ENCODE peak calls at places on chromosomes 16 and 17, in five cellular contexts. J is upper lobe of right lung; D is GM12891; V is CD8-positive, alpha-beta T cell; Y is heart left ventricle. T is an unnamed sample.

GRCh38 chr16:13866073-13866472 is 53.9 kb upstream of the ERCC4 start:
- DNase-seq in J (peak), D (peak), V (peak), Y (peak), T (peak)

GRCh38 chr16:13835357-13835756 is 84.6 kb upstream of the ERCC4 start:
- DNase-seq in J (no peak), D (no peak), V (no peak), Y (no peak), T (no peak)

GRCh38 chr17:1865252-1866037 is 35.6 kb downstream of the RPA1 start:
- DNase-seq in J (no peak), D (peak), V (peak), Y (no peak), T (peak)

GRCh38 chr17:41800601-41801373 is 11.0 kb downstream of the P3H4 start:
- DNase-seq in J (peak), D (no peak), V (no peak), Y (no peak), T (no peak)

GRCh38 chr16:89598199-89598598 is 15.2 kb upstream of the DPEP1 start:
- DNase-seq in J (no peak), D (no peak), V (no peak), Y (no peak), T (no peak)

GRCh38 chr16:14399397-14400284 is 230.4 kb downstream of the PARN start:
- DNase-seq in J (no peak), D (no peak), V (no peak), Y (peak), T (peak)

GRCh38 chr16:84851192-84852127 is 31.7 kb downstream of the CRISPLD2 start:
- DNase-seq in J (no peak), D (no peak), V (no peak), Y (no peak), T (no peak)

GRCh38 chr17:63704259-63704576 is 4.3 kb upstream of the LIMD2 start:
- DNase-seq in J (no peak), D (no peak), V (no peak), Y (no peak), T (no peak)

GRCh38 chr16:14405611-14406537 is 224.2 kb downstream of the PARN start:
- DNase-seq in J (no peak), D (peak), V (peak), Y (no peak), T (peak)

GRCh38 chr17:69015631-69016030 is 45.1 kb downstream of the ABCA9 start:
- DNase-seq in J (no peak), D (no peak), V (no peak), Y (no peak), T (no peak)

GRCh38 chr17:47305302-47305923 is 18.3 kb upstream of the EFCAB13 start:
- DNase-seq in J (no peak), D (no peak), V (no peak), Y (no peak), T (no peak)

GRCh38 chr16:57616871-57617270 is 11.6 kb upstream of the ADGRG1 start:
- DNase-seq in J (peak), D (no peak), V (no peak), Y (peak), T (no peak)